ENCODE peak calls at places on chromosomes 7 and 10, in four cellular contexts. L is adrenal gland; D is CD8-positive, alpha-beta T cell; X is DND-41. E is an unnamed sample. For H3K27me3, the result is how much of the 10 kb centered on the place peaks cover.

GRCh38 chr7:22628112-22628511 is 98.9 kb upstream of the IL6 start:
- DNase-seq in L (no peak), D (no peak), X (no peak), E (no peak)

GRCh38 chr10:112880633-112881530 is 69.2 kb upstream of the TCF7L2 start:
- DNase-seq in L (no peak), D (no peak), X (no peak), E (no peak)

GRCh38 chr10:61793760-61794713 is 107.5 kb upstream of the ARID5B start:
- DNase-seq in L (no peak), D (no peak), X (no peak), E (peak)

GRCh38 chr10:43263551-43264323 is 3.1 kb downstream of the RASGEF1A start:
- DNase-seq in L (no peak), D (no peak), X (no peak), E (no peak)

GRCh38 chr10:113000876-113001598 is 51.0 kb downstream of the TCF7L2 start:
- DNase-seq in L (peak), D (no peak), X (no peak), E (no peak)

GRCh38 chr10:34981834-34982233 is 108.3 kb downstream of the CUL2 start:
- DNase-seq in L (no peak), D (no peak), X (no peak), E (no peak)

GRCh38 chr10:86650151-86650550 is 4.2 kb upstream of the OPN4 start:
- DNase-seq in L (no peak), D (no peak), X (no peak), E (no peak)

GRCh38 chr7:45663965-45664623 is 89.9 kb downstream of the ADCY1 start:
- DNase-seq in L (no peak), D (no peak), X (no peak), E (no peak)

GRCh38 chr7:27947581-27948278 is 207.8 kb downstream of the TAX1BP1 start:
- DNase-seq in L (no peak), D (no peak), X (no peak), E (peak)

GRCh38 chr7:69912846-69913245 is 314.6 kb downstream of the AUTS2 start:
- DNase-seq in L (no peak), D (no peak), X (no peak), E (no peak)

GRCh38 chr7:139561-140243 is 52.7 kb upstream of the FAM20C start:
- DNase-seq in L (no peak), D (no peak), X (no peak), E (no peak)

GRCh38 chr7:116804459-116804858 is 57.9 kb upstream of the CAPZA2 start:
- DNase-seq in L (no peak), D (no peak), X (no peak), E (peak)

GRCh38 chr10:53749439-53749838 is 976.9 kb upstream of the MBL2 start:
- DNase-seq in L (no peak), D (no peak), X (no peak), E (no peak)

GRCh38 chr10:44391981-44392380 is 7.1 kb upstream of the CXCL12 start:
- DNase-seq in L (no peak), D (no peak), X (no peak), E (no peak)

GRCh38 chr7:949021-949934 is 5.2 kb downstream of the ADAP1 start:
- DNase-seq in L (no peak), D (no peak), X (no peak), E (no peak)

GRCh38 chr10:86349474-86349873 is 17.1 kb downstream of the GRID1 start:
- DNase-seq in L (no peak), D (no peak), X (no peak), E (peak)

GRCh38 chr10:120970595-120971529 is 119.7 kb downstream of the WDR11 start:
- DNase-seq in L (peak), D (no peak), X (no peak), E (no peak)

GRCh38 chr10:97888641-97889262 is 39.1 kb downstream of the GOLGA7B start:
- DNase-seq in L (peak), D (no peak), X (no peak), E (peak)

GRCh38 chr10:24825551-24825950 is 101.9 kb upstream of the ARHGAP21 start:
- DNase-seq in L (no peak), D (no peak), X (no peak), E (no peak)

GRCh38 chr7:25830986-25831558 is 320.9 kb upstream of the NFE2L3 start:
- DNase-seq in L (no peak), D (no peak), X (no peak), E (peak)

GRCh38 chr10:89262331-89263020 is 10.9 kb upstream of the LIPA start:
- DNase-seq in L (no peak), D (no peak), X (no peak), E (no peak)

GRCh38 chr7:30968747-30969603 is 5.2 kb downstream of the GHRHR start:
- DNase-seq in L (no peak), D (no peak), X (no peak), E (no peak)

GRCh38 chr10:96613565-96613964 is 26.8 kb upstream of the TM9SF3 start:
- DNase-seq in L (peak), D (no peak), X (no peak), E (no peak)

GRCh38 chr7:44050121-44050914 is 5.8 kb downstream of the DBNL start:
- DNase-seq in L (no peak), D (no peak), X (no peak), E (no peak)

GRCh38 chr10:43295436-43295835 is 28.6 kb upstream of the RASGEF1A start:
- DNase-seq in L (no peak), D (no peak), X (no peak), E (no peak)

GRCh38 chr7:37971491-37971890 is 51.1 kb downstream of the EPDR1 start:
- DNase-seq in L (no peak), D (no peak), X (no peak), E (no peak)

GRCh38 chr10:23980054-23980453 is 228.9 kb upstream of the KIAA1217 start:
- DNase-seq in L (no peak), D (no peak), X (no peak), E (peak)

GRCh38 chr10:31011660-31012022 is 20.0 kb downstream of the ZNF438 start:
- DNase-seq in L (no peak), D (no peak), X (no peak), E (peak)
- H3K4me3 ChIP-seq in L (no peak), D (no peak), X (no peak), E (no peak)

DNA sequence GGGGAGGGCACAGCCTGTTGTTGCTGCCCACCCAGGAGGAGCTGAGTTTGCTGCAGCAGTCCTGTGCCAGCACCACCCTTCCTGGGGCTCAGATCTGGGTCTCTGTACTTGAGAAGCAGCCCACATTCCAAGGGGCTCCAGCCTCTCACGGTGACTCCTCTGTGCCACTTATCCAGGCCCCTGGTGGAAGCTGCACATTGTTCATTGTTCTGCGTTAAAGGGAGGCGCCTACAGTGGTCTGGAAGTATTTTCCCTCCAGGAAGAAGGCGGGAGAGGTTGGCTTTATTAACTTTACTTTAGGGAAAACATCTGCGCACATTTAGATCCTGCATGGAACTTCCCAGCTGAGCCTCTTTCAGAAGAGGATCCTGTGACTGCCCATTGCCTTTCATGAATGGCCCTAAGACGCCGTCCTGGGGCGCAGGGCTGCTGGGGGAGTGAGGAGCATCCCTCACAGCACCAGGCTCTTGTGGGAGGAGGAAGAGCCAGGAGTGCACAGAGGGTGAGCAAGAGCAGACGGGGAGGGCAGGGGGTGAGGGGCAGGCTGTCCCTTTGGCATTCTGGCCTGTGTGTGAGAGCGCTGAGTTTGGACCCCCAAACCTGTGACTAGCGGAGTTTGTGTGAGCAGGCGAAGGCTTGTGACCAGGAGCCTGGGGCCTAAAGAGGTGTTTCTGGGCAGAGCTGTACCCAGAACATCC is 98.6 kb upstream of the BTBD16 start:
- DNase-seq in L (no peak), D (no peak), X (no peak), E (no peak)
- H3K27ac ChIP-seq in L (no peak), D (no peak), X (no peak), E (no peak)

GRCh38 chr7:105985821-105986220 is 22.8 kb downstream of the CDHR3 start:
- DNase-seq in L (no peak), D (no peak), X (no peak), E (no peak)
- H3K27me3 ChIP-seq in L (under half), D (under half), X (half or more), E (under half)

GRCh38 chr7:42492895-42493294 is 255.9 kb upstream of the GLI3 start:
- DNase-seq in L (peak), D (no peak), X (no peak), E (no peak)
- H3K4me3 ChIP-seq in L (peak), D (no peak), X (no peak), E (no peak)

DNA sequence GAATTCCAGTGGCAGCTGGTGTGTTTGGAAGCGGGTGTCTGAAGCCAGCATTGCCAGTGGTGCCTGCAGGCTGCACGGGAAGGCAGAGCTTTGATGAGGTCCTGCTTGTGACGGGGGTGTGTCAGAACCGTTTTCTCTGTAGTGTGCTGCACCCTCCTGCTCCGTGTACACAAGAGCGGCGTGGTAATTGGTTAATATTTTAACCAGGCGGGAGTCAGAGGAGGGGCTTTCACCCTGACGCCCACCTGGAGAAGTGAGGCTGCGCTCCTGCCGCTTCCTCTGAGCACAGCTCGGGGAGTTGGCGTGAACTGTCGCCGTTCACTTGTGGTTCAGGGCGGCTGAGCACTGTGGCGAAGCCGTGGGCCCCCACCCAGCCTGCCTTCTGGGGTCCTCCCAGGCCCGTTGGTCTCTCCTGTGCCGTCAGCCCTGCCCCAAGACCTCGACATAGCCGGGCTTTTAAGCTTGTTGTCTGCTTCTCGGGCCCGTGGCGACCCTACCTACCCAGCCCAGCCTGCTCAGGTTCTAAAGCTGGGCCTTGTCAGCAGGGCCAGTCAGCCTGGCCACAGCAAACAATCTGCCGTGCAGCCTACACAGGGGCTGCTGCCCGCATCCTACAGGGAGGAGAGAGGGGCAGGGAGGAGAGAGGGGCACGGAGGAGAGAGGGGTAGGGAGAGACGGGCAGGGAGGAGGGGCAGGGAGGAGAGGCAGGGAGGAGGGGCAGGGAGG is 11.6 kb downstream of the NKX6-2 start:
- DNase-seq in L (no peak), D (no peak), X (no peak), E (no peak)
- H3K27ac ChIP-seq in L (no peak), D (no peak), X (no peak), E (no peak)

DNA sequence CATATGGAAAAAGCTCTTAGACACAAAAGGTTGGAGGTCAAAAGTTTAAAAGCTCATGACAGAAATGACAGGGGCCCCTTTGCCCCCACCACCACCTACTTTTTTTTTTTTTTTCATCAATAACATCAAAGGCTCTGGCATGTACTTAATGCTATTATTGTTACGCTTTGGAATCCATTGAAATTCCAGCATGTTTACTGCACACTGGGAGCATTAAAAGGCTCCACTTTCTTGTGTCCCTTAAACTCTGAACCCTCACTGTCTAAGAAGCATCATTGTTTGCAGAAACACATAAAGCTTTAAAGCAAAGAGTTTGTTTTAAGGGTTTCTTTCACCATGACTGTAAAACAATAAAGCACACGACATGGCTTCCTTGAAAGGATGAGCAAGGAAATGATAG is 149.4 kb downstream of the GLI3 start:
- DNase-seq in L (no peak), D (no peak), X (no peak), E (no peak)
- H3K27me3 ChIP-seq in L (under half), D (under half), X (under half), E (under half)

GRCh38 chr7:123729217-123729578 is 19.6 kb downstream of the WASL start:
- DNase-seq in L (no peak), D (no peak), X (no peak), E (no peak)

GRCh38 chr7:123734498-123734897 is 14.3 kb downstream of the WASL start:
- DNase-seq in L (no peak), D (no peak), X (no peak), E (no peak)

GRCh38 chr7:123727071-123727837 is 21.5 kb downstream of the WASL start:
- DNase-seq in L (no peak), D (no peak), X (no peak), E (no peak)

GRCh38 chr7:123735539-123735938 is 13.3 kb downstream of the WASL start:
- DNase-seq in L (no peak), D (no peak), X (no peak), E (no peak)

DNA sequence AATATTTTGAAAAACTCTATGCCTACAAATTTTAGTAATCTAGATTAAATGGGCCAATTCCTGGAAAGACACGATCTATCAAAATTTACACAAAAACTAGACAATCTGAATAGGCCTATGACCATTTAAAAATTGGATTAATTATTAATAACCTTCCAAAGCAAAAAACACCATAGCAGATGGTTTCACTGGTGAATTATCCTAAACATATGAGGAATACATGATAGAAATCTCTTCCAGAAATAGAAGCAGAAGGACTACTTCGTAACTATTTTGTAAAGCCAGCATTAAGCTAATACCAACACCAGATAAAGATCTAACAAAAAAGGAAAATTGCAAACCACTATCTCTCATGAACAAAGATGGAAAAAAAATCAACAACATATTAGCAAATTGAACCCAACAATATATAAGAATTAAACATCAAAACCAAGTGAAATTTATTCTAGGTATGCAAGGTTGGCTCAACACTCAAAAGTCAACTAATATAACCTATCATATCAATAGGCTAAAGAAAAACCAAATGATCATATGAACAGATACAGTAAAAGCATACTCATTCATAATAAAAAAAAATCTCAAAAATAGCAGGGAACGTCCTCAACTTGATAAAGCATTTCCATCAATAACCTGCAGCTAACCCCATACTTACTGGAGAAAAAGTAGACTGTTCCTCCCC is 16.3 kb downstream of the WASL start:
- DNase-seq in L (no peak), D (no peak), X (no peak), E (no peak)
- H3K4me3 ChIP-seq in L (no peak), D (no peak), X (no peak), E (no peak)

DNA sequence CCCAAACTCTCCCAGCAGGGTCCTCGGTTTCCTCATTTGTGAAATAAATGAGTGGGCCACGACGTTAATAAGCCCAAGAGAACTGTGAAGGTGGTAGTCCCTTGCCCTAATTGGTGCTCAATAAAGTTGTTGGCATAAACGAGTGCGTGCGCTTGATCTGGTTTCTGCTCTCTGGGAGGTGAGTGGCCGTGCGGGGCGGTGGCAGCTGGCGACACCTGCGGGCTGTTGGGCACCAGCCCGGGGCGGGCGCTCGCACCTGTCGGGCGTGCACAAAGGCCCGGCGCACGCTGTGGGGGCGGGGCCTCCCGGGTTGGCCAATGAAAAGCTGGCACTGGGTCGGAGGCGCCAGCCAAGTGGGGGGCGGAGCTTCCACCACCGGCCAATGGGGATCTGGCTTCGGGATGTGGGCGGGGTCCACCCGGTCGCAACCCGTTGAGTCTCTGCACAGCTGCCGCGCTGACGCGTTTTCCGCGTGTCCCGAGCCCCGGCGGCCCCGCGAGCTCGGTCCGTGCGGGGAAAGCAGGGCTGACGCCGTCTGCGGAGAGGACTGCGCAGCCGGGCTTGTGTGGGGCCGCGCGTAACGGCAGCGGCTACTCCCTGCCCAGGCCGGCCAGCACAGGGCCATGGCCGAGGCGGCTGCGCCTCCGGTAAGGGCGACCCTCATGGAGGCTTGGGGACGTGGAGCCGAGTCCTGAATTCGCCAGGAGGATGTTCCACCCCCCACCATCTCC is 23.0 kb downstream of the ZNF783 start:
- DNase-seq in L (peak), D (peak), X (no peak), E (peak)
- H3K27ac ChIP-seq in L (peak), D (peak), X (no peak), E (peak)

E was measured in SJCRH30.